ENCODE peak calls at places on chromosomes 3 and 15, in eight cellular contexts. One of them, this sample, is unnamed.

GRCh38 chr15:75578948-75579908 is at the start of gene PTPN9:
- DNase-seq in suprapubic skin: peak; percentile 86
- DNase-seq in epithelial cell of esophagus: peak; percentile 62
- DNase-seq in osteoblast: peak; percentile 96
- DNase-seq in GM20000: peak; percentile 90
- DNase-seq in GM12865: peak; percentile 81
- DNase-seq in lung: peak; percentile 76
- DNase-seq in upper lobe of left lung: peak; percentile 94
- DNase-seq in this sample: peak; percentile 79

GRCh38 chr3:8599146-8599545 is 45.5 kb downstream of the SSUH2 start:
- DNase-seq in upper lobe of left lung: no peak
- DNase-seq in GM12865: no peak
- DNase-seq in epithelial cell of esophagus: no peak
- DNase-seq in lung: no peak
- DNase-seq in suprapubic skin: no peak
- DNase-seq in GM20000: no peak
- DNase-seq in osteoblast: no peak
- DNase-seq in this sample: no peak

GRCh38 chr3:33577588-33577987 is 137.4 kb upstream of the UBP1 start:
- DNase-seq in osteoblast: no peak
- DNase-seq in upper lobe of left lung: no peak
- DNase-seq in suprapubic skin: no peak
- DNase-seq in GM12865: no peak
- DNase-seq in GM20000: no peak
- DNase-seq in epithelial cell of esophagus: no peak
- DNase-seq in lung: no peak
- DNase-seq in this sample: no peak

GRCh38 chr3:143090486-143090885 is 29.1 kb upstream of the CHST2 start:
- DNase-seq in upper lobe of left lung: no peak
- DNase-seq in osteoblast: no peak
- DNase-seq in lung: no peak
- DNase-seq in epithelial cell of esophagus: no peak
- DNase-seq in GM12865: no peak
- DNase-seq in GM20000: no peak
- DNase-seq in suprapubic skin: no peak
- DNase-seq in this sample: no peak

GRCh38 chr15:56943398-56943797 is 25.0 kb downstream of the TCF12 start:
- DNase-seq in GM12865: no peak
- DNase-seq in lung: no peak
- DNase-seq in suprapubic skin: no peak
- DNase-seq in epithelial cell of esophagus: no peak
- DNase-seq in GM20000: no peak
- DNase-seq in osteoblast: no peak
- DNase-seq in upper lobe of left lung: no peak
- DNase-seq in this sample: no peak

GRCh38 chr3:195524171-195524896 is 18.8 kb downstream of the PPP1R2 start:
- DNase-seq in GM12865: no peak
- DNase-seq in suprapubic skin: no peak
- DNase-seq in lung: no peak
- DNase-seq in GM20000: no peak
- DNase-seq in epithelial cell of esophagus: no peak
- DNase-seq in osteoblast: no peak
- DNase-seq in upper lobe of left lung: no peak
- DNase-seq in this sample: peak; percentile 48

GRCh38 chr3:50211930-50212329 is 6.9 kb downstream of the SLC38A3 start:
- DNase-seq in epithelial cell of esophagus: no peak
- DNase-seq in GM12865: no peak
- DNase-seq in lung: no peak
- DNase-seq in osteoblast: peak; percentile 97
- DNase-seq in upper lobe of left lung: no peak
- DNase-seq in GM20000: no peak
- DNase-seq in suprapubic skin: no peak
- DNase-seq in this sample: peak; percentile 88

GRCh38 chr15:40046721-40047412 is 7.9 kb upstream of the SRP14 start:
- DNase-seq in GM12865: peak; percentile 74
- DNase-seq in lung: no peak
- DNase-seq in GM20000: no peak
- DNase-seq in suprapubic skin: no peak
- DNase-seq in upper lobe of left lung: no peak
- DNase-seq in epithelial cell of esophagus: peak; percentile 87
- DNase-seq in osteoblast: peak; percentile 97
- DNase-seq in this sample: no peak

GRCh38 chr3:16917256-16917935 is 32.6 kb downstream of the PLCL2 start:
- DNase-seq in GM20000: no peak
- DNase-seq in upper lobe of left lung: no peak
- DNase-seq in lung: no peak
- DNase-seq in suprapubic skin: no peak
- DNase-seq in GM12865: no peak
- DNase-seq in osteoblast: no peak
- DNase-seq in epithelial cell of esophagus: peak; percentile 20
- DNase-seq in this sample: peak; percentile 43

GRCh38 chr3:3799173-3800075 is at the start of gene LRRN1:
- DNase-seq in GM20000: peak; percentile 72
- DNase-seq in suprapubic skin: no peak
- DNase-seq in lung: peak; percentile 53
- DNase-seq in osteoblast: peak; percentile 35
- DNase-seq in epithelial cell of esophagus: peak; percentile 14
- DNase-seq in upper lobe of left lung: peak; percentile 92
- DNase-seq in GM12865: peak; percentile 3
- DNase-seq in this sample: peak; percentile 84

GRCh38 chr15:64845826-64846225 is 4.1 kb downstream of the PLEKHO2 start:
- DNase-seq in suprapubic skin: no peak
- DNase-seq in epithelial cell of esophagus: no peak
- DNase-seq in GM20000: no peak
- DNase-seq in GM12865: peak; percentile 41
- DNase-seq in upper lobe of left lung: no peak
- DNase-seq in osteoblast: no peak
- DNase-seq in lung: no peak
- DNase-seq in this sample: no peak

GRCh38 chr3:115239717-115240116 is 92.6 kb upstream of the ZBTB20 start:
- DNase-seq in GM20000: no peak
- DNase-seq in upper lobe of left lung: no peak
- DNase-seq in osteoblast: peak; percentile 22
- DNase-seq in GM12865: no peak
- DNase-seq in epithelial cell of esophagus: peak; percentile 95
- DNase-seq in lung: peak; percentile 37
- DNase-seq in suprapubic skin: peak; percentile 62
- DNase-seq in this sample: no peak

GRCh38 chr15:89785771-89786135 is 9.6 kb downstream of the MESP2 start:
- DNase-seq in suprapubic skin: no peak
- DNase-seq in osteoblast: no peak
- DNase-seq in lung: no peak
- DNase-seq in epithelial cell of esophagus: no peak
- DNase-seq in GM12865: no peak
- DNase-seq in GM20000: no peak
- DNase-seq in upper lobe of left lung: no peak
- DNase-seq in this sample: no peak

GRCh38 chr3:115388825-115389224 is 234.5 kb upstream of the GAP43 start:
- DNase-seq in upper lobe of left lung: no peak
- DNase-seq in epithelial cell of esophagus: no peak
- DNase-seq in lung: no peak
- DNase-seq in suprapubic skin: no peak
- DNase-seq in GM12865: no peak
- DNase-seq in osteoblast: no peak
- DNase-seq in GM20000: no peak
- DNase-seq in this sample: no peak

GRCh38 chr3:169542347-169542751 is 121.2 kb downstream of the MECOM start:
- DNase-seq in GM12865: no peak
- DNase-seq in upper lobe of left lung: no peak
- DNase-seq in epithelial cell of esophagus: no peak
- DNase-seq in suprapubic skin: no peak
- DNase-seq in GM20000: no peak
- DNase-seq in osteoblast: no peak
- DNase-seq in lung: no peak
- DNase-seq in this sample: no peak

GRCh38 chr3:136750922-136751258 is 1.3 kb downstream of the STAG1 start:
- DNase-seq in suprapubic skin: no peak
- DNase-seq in lung: no peak
- DNase-seq in epithelial cell of esophagus: no peak
- DNase-seq in upper lobe of left lung: no peak
- DNase-seq in GM12865: no peak
- DNase-seq in GM20000: no peak
- DNase-seq in osteoblast: peak; percentile 80
- DNase-seq in this sample: no peak

GRCh38 chr3:127329647-127330285 is 41.9 kb upstream of the PRR20G start:
- DNase-seq in suprapubic skin: no peak
- DNase-seq in upper lobe of left lung: no peak
- DNase-seq in epithelial cell of esophagus: no peak
- DNase-seq in GM20000: no peak
- DNase-seq in GM12865: no peak
- DNase-seq in lung: no peak
- DNase-seq in osteoblast: no peak
- DNase-seq in this sample: no peak

GRCh38 chr3:23904545-23904944 is 12.2 kb downstream of the NKIRAS1 start:
- DNase-seq in suprapubic skin: no peak
- DNase-seq in osteoblast: no peak
- DNase-seq in upper lobe of left lung: no peak
- DNase-seq in lung: no peak
- DNase-seq in epithelial cell of esophagus: no peak
- DNase-seq in GM20000: no peak
- DNase-seq in GM12865: no peak
- DNase-seq in this sample: no peak

GRCh38 chr3:23895181-23895580 is 21.6 kb downstream of the NKIRAS1 start:
- DNase-seq in upper lobe of left lung: no peak
- DNase-seq in osteoblast: no peak
- DNase-seq in lung: no peak
- DNase-seq in GM20000: no peak
- DNase-seq in GM12865: no peak
- DNase-seq in epithelial cell of esophagus: no peak
- DNase-seq in suprapubic skin: no peak
- DNase-seq in this sample: no peak

DNA sequence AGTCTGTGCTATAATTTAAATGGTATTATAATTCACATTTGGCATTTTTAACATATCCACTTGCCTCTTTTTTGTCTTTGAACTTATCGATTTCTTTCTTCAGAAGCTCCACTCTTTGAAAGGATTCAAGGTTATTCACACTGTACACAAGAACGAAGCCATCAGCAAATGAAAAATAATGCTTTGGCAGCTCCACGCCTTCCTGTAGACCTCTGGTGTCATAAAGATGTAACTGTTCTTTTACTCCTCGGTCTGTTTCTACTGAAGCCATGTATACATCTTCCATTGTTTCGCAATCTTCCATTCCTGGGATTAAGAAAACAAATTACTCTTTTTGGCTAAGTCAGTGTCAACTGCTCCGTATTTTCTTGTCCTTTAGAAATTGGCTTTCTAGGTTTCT is 16.0 kb downstream of the NKIRAS1 start:
- DNase-seq in GM20000: no peak
- DNase-seq in upper lobe of left lung: no peak
- DNase-seq in suprapubic skin: no peak
- DNase-seq in epithelial cell of esophagus: peak; percentile 45
- DNase-seq in GM12865: no peak
- DNase-seq in lung: no peak
- DNase-seq in osteoblast: no peak
- DNase-seq in this sample: no peak
- TF ChIP-seq CTCF in GM20000: no peak
- TF ChIP-seq CTCF in upper lobe of left lung: no peak
- TF ChIP-seq CTCF in suprapubic skin: no peak
- TF ChIP-seq CTCF in epithelial cell of esophagus: no peak
- TF ChIP-seq CTCF in GM12865: no peak
- TF ChIP-seq CTCF in lung: no peak
- TF ChIP-seq CTCF in osteoblast: no peak
- TF ChIP-seq CTCF in this sample: no peak

GRCh38 chr3:37836589-37836988 is 25.1 kb upstream of the CTDSPL start:
- DNase-seq in GM12865: no peak
- DNase-seq in osteoblast: no peak
- DNase-seq in epithelial cell of esophagus: no peak
- DNase-seq in upper lobe of left lung: no peak
- DNase-seq in suprapubic skin: no peak
- DNase-seq in GM20000: no peak
- DNase-seq in lung: no peak
- DNase-seq in this sample: no peak

DNA sequence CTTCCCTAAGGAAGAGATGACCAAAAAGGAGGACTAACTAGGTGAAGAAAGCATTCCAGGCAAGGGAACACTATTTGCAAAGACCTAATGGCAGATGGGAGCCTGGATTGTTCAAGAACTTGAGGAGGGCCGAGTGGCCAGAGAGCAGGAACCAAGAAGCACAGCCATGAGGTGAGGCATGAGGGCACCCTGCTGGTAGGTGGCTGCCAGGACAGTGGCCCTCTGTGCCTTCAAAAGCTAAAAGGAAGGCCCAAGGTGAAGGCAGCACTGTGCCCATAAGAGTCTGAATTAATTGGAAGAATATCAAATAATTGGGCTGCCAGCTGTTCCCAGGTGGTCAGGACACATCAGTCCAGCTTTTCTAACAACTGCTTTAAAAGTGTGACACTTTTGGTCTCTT is 27.9 kb upstream of the CTDSPL start:
- DNase-seq in epithelial cell of esophagus: no peak
- DNase-seq in osteoblast: no peak
- DNase-seq in upper lobe of left lung: no peak
- DNase-seq in suprapubic skin: no peak
- DNase-seq in GM12865: peak; percentile 11
- DNase-seq in lung: no peak
- DNase-seq in GM20000: no peak
- DNase-seq in this sample: no peak
- TF ChIP-seq CTCF in epithelial cell of esophagus: peak; percentile 38
- TF ChIP-seq CTCF in osteoblast: peak; percentile 16
- TF ChIP-seq CTCF in upper lobe of left lung: no peak
- TF ChIP-seq CTCF in suprapubic skin: no peak
- TF ChIP-seq CTCF in GM12865: peak; percentile 36
- TF ChIP-seq CTCF in lung: no peak
- TF ChIP-seq CTCF in GM20000: no peak
- TF ChIP-seq CTCF in this sample: no peak

GRCh38 chr3:37814547-37814946 is 47.1 kb upstream of the CTDSPL start:
- DNase-seq in suprapubic skin: no peak
- DNase-seq in lung: no peak
- DNase-seq in upper lobe of left lung: no peak
- DNase-seq in osteoblast: no peak
- DNase-seq in GM12865: no peak
- DNase-seq in epithelial cell of esophagus: no peak
- DNase-seq in GM20000: peak; percentile 22
- DNase-seq in this sample: no peak
- TF ChIP-seq CTCF in suprapubic skin: no peak
- TF ChIP-seq CTCF in lung: no peak
- TF ChIP-seq CTCF in upper lobe of left lung: no peak
- TF ChIP-seq CTCF in osteoblast: peak; percentile 43
- TF ChIP-seq CTCF in GM12865: no peak
- TF ChIP-seq CTCF in epithelial cell of esophagus: no peak
- TF ChIP-seq CTCF in GM20000: no peak
- TF ChIP-seq CTCF in this sample: peak; percentile 13

GRCh38 chr3:117887031-117887430 is 1147.6 kb downstream of the IGSF11 start:
- DNase-seq in osteoblast: no peak
- DNase-seq in suprapubic skin: no peak
- DNase-seq in epithelial cell of esophagus: no peak
- DNase-seq in lung: no peak
- DNase-seq in GM12865: no peak
- DNase-seq in upper lobe of left lung: no peak
- DNase-seq in GM20000: no peak
- DNase-seq in this sample: no peak

GRCh38 chr3:117887896-117888295 is 1146.8 kb downstream of the IGSF11 start:
- DNase-seq in suprapubic skin: no peak
- DNase-seq in GM20000: no peak
- DNase-seq in epithelial cell of esophagus: no peak
- DNase-seq in lung: no peak
- DNase-seq in GM12865: no peak
- DNase-seq in upper lobe of left lung: no peak
- DNase-seq in osteoblast: no peak
- DNase-seq in this sample: no peak

GRCh38 chr3:117886147-117886546 is 1148.5 kb downstream of the IGSF11 start:
- DNase-seq in GM12865: no peak
- DNase-seq in epithelial cell of esophagus: no peak
- DNase-seq in suprapubic skin: no peak
- DNase-seq in GM20000: no peak
- DNase-seq in upper lobe of left lung: no peak
- DNase-seq in osteoblast: no peak
- DNase-seq in lung: no peak
- DNase-seq in this sample: no peak

GRCh38 chr3:117885046-117885445 is 1149.6 kb downstream of the IGSF11 start:
- DNase-seq in epithelial cell of esophagus: no peak
- DNase-seq in lung: no peak
- DNase-seq in GM12865: peak; percentile 9
- DNase-seq in osteoblast: no peak
- DNase-seq in upper lobe of left lung: no peak
- DNase-seq in suprapubic skin: no peak
- DNase-seq in GM20000: peak; percentile 5
- DNase-seq in this sample: no peak
- TF ChIP-seq CTCF in epithelial cell of esophagus: no peak
- TF ChIP-seq CTCF in lung: no peak
- TF ChIP-seq CTCF in GM12865: no peak
- TF ChIP-seq CTCF in osteoblast: no peak
- TF ChIP-seq CTCF in upper lobe of left lung: no peak
- TF ChIP-seq CTCF in suprapubic skin: no peak
- TF ChIP-seq CTCF in GM20000: no peak
- TF ChIP-seq CTCF in this sample: no peak